ENCODE peak calls at places on chromosomes 6 and 20, in four cellular contexts. G, P, Y and H are unnamed samples.

GRCh38 chr6:15184441-15184861 is 61.4 kb upstream of the JARID2 start:
- DNase-seq in Y (no peak), G (no peak), P (no peak), H (no peak)

GRCh38 chr6:141484726-141485125 is 648.0 kb upstream of the GJE1 start:
- DNase-seq in G (no peak), Y (no peak), P (no peak), H (peak)

GRCh38 chr20:1382670-1383069 is 10.2 kb downstream of the FKBP1A start:
- DNase-seq in Y (peak), P (no peak), G (no peak), H (no peak)

GRCh38 chr20:10511507-10512231 is 76.6 kb downstream of the SLX4IP start:
- DNase-seq in G (peak), Y (peak), P (peak), H (peak)

GRCh38 chr6:1957746-1958145 is 287.7 kb downstream of the GMDS start:
- DNase-seq in G (no peak), P (no peak), Y (no peak), H (no peak)

GRCh38 chr20:62303327-62304226 is 780 bp downstream of the ADRM1 start:
- DNase-seq in G (peak), P (no peak), Y (peak), H (peak)

GRCh38 chr20:34768105-34768504 is 57.3 kb downstream of the NCOA6 start:
- DNase-seq in P (no peak), Y (peak), G (no peak), H (no peak)

GRCh38 chr6:68728580-68728979 is 93.5 kb downstream of the ADGRB3 start:
- DNase-seq in P (no peak), Y (no peak), G (no peak), H (no peak)

GRCh38 chr6:42441661-42442081 is 10.1 kb downstream of the TRERF1 start:
- DNase-seq in G (no peak), P (no peak), Y (no peak), H (no peak)

GRCh38 chr20:53402233-53403005 is 191.2 kb downstream of the ZNF217 start:
- DNase-seq in G (no peak), P (no peak), Y (no peak), H (no peak)

GRCh38 chr6:46254331-46254730 is 83.6 kb upstream of the ENPP5 start:
- DNase-seq in P (no peak), G (no peak), Y (no peak), H (no peak)

GRCh38 chr6:144746902-144747469 is 461.9 kb downstream of the UTRN start:
- DNase-seq in Y (no peak), G (no peak), P (no peak), H (no peak)

GRCh38 chr20:59004763-59005522 is 2.1 kb downstream of the CTSZ start:
- DNase-seq in P (no peak), G (no peak), Y (peak), H (peak)

GRCh38 chr20:50308513-50309279 is 118.1 kb downstream of the CEBPB start:
- DNase-seq in G (peak), Y (peak), P (peak), H (peak)

GRCh38 chr6:54204921-54205511 is 93.8 kb downstream of the MLIP start:
- DNase-seq in G (no peak), Y (no peak), P (no peak), H (no peak)

GRCh38 chr6:146489489-146489888 is 54.1 kb upstream of the RAB32 start:
- DNase-seq in G (no peak), P (no peak), Y (no peak), H (no peak)

GRCh38 chr6:113306552-113307145 is 550.5 kb upstream of the MARCKS start:
- DNase-seq in P (peak), Y (peak), G (peak), H (peak)

GRCh38 chr6:140909156-140909555 is 1223.6 kb upstream of the GJE1 start:
- DNase-seq in Y (no peak), P (no peak), G (no peak), H (no peak)

GRCh38 chr6:26285143-26286134 is 79.6 kb upstream of the BTN3A2 start:
- DNase-seq in G (peak), P (peak), Y (peak), H (peak)
- TF ChIP-seq POLR2A in G (peak), P (peak), Y (peak), H (peak)

GRCh38 chr20:13610205-13610604 is 28.5 kb downstream of the TASP1 start:
- DNase-seq in G (peak), P (peak), Y (no peak), H (peak)
- TF ChIP-seq CTCF in G (no peak), P (peak), Y (no peak), H (peak)

GRCh38 chr6:27287751-27288135 is 24.3 kb downstream of the POM121L2 start:
- DNase-seq in Y (no peak), G (no peak), P (no peak), H (no peak)

GRCh38 chr6:27293436-27294152 is 18.5 kb downstream of the POM121L2 start:
- DNase-seq in P (peak), G (peak), Y (no peak), H (no peak)

GRCh38 chr6:27288136-27289044 is 23.7 kb downstream of the POM121L2 start:
- DNase-seq in G (peak), Y (no peak), P (peak), H (peak)

GRCh38 chr6:27290850-27291208 is 21.2 kb downstream of the POM121L2 start:
- DNase-seq in P (peak), G (no peak), Y (no peak), H (no peak)

DNA sequence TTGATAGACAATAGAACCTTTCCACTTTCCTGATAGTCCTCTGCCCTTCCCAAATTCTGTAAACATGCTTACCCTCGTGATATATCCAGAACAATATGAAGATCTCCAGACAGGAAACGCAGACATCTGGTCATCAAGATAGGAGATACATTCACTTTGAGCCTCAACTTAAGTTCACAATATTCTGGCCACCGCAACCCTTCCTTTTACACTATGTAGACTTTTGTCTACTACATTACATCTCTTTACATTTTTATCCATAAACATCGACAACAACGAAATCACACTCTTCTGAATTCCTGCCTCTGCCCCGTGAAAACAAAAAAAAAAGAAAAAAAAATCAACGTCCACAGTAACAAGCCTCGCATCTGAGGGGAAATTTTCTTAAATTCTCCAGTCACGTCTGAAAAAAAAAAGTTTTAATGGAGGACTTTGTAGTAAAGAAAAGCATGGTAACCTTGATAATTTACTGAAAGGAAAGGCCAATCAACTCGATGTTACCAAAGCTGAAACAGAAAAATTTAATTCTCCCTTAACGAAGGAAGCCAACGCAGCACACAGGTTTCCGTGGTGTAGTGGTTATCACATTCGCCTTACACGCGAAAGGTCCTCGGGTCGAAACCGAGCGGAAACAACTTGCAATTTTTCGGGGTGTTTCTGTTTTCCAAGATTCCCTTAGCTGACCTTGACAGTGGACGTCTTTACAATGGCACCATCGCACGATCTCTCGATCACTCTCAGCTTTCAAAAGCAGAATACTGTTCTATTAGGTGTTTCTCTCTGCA is 21.8 kb downstream of the POM121L2 start:
- DNase-seq in G (peak), P (peak), Y (no peak), H (no peak)
- TF ChIP-seq MYC in G (no peak), P (peak), Y (no peak), H (no peak)

GRCh38 chr6:35343092-35343834 is 905 bp downstream of the PPARD start:
- DNase-seq in P (no peak), Y (peak), G (no peak), H (peak)

GRCh38 chr6:35341557-35341956 is 801 bp upstream of the PPARD start:
- DNase-seq in G (no peak), Y (no peak), P (peak), H (no peak)

GRCh38 chr6:35343835-35344550 is 1.6 kb downstream of the PPARD start:
- DNase-seq in P (no peak), Y (no peak), G (no peak), H (no peak)

DNA sequence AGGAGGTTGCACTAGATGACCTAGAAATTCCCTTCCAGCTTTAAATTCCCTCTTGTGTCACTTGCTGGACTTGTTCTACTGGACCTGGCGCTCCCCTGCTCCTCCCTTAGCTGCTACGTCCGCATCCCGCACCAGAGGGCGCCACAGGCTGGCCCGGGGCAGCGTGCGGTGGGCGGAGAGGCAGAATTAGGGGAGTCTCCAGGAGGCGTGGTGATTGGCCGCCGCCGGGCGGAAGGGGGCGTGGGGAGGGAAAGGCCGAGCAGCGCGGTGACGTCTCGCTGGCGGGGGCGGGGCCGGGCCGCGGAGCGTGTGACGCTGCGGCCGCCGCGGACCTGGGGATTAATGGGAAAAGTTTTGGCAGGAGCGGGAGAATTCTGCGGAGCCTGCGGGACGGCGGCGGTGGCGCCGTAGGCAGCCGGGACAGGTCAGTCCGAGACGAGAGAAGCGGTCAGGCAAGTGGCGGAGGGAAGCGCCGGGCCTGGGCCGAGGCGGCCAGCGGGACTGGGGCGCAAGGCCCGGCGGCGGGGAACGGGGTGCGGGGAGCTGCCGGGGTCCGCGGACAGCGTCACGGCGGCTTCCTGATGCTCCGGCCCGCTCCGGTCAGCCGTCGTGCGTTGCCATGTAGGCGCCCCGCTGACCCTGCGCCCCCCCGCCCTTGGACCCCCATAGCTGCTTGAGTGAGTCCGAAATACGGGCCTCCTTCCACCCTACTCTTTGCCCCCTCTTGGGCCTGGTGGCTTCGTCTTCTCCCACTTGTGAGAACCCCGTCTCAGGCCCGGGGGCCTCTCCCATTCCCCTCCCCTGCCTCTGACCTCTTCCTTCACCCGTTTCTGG is at the start of gene PPARD:
- DNase-seq in P (peak), G (peak), Y (peak), H (peak)
- TF ChIP-seq POLR2A in P (peak), G (peak), Y (peak), H (no peak)